ENCODE peak calls at places on chromosome 7, in four cellular contexts. T is CD4-positive, CD25-positive, alpha-beta regulatory T cell; Q is esophagus squamous epithelium; N is neural progenitor cell. K is an unnamed sample.

GRCh38 chr7:16144361-16144760 is 277.0 kb downstream of the CRPPA start:
- DNase-seq in T (no peak), Q (no peak), N (no peak), K (no peak)

GRCh38 chr7:33868151-33868550 is 37.2 kb upstream of the BMPER start:
- DNase-seq in T (no peak), Q (no peak), N (no peak), K (no peak)

GRCh38 chr7:13037216-13037615 is 349.8 kb downstream of the ARL4A start:
- DNase-seq in T (no peak), Q (no peak), N (no peak), K (no peak)

GRCh38 chr7:128908750-128909385 is 1.6 kb downstream of the KCP start:
- DNase-seq in T (no peak), Q (no peak), N (peak), K (no peak)

GRCh38 chr7:6646380-6646950 is 9.3 kb downstream of the ZNF316 start:
- DNase-seq in T (no peak), Q (no peak), N (no peak), K (no peak)

GRCh38 chr7:83410989-83411591 is 237.8 kb downstream of the SEMA3E start:
- DNase-seq in T (peak), Q (no peak), N (peak), K (peak)

GRCh38 chr7:5692112-5692844 is 89.2 kb downstream of the RNF216 start:
- DNase-seq in T (no peak), Q (no peak), N (no peak), K (no peak)

GRCh38 chr7:116552616-116553015 is 27.8 kb downstream of the CAV1 start:
- DNase-seq in T (no peak), Q (no peak), N (no peak), K (no peak)

GRCh38 chr7:41964849-41965745 is 262.2 kb upstream of the INHBA start:
- DNase-seq in T (no peak), Q (no peak), N (no peak), K (no peak)

GRCh38 chr7:107332488-107333269 is 137.2 kb upstream of the GPR22 start:
- DNase-seq in T (peak), Q (no peak), N (no peak), K (no peak)
- H3K27ac ChIP-seq in T (no peak), Q (no peak), N (no peak), K (no peak)

GRCh38 chr7:504221-505081 is 15.2 kb downstream of the PDGFA start:
- DNase-seq in T (no peak), Q (no peak), N (no peak), K (no peak)
- H3K27ac ChIP-seq in T (no peak), Q (peak), N (no peak), K (peak)

GRCh38 chr7:30894866-30895408 is 16.7 kb upstream of the AQP1 start:
- DNase-seq in T (no peak), Q (no peak), N (peak), K (no peak)

GRCh38 chr7:30897770-30898169 is 13.9 kb upstream of the AQP1 start:
- DNase-seq in T (no peak), Q (no peak), N (no peak), K (no peak)

GRCh38 chr7:30894009-30894408 is 17.6 kb upstream of the AQP1 start:
- DNase-seq in T (no peak), Q (no peak), N (no peak), K (no peak)

GRCh38 chr7:30896783-30897617 is 14.7 kb upstream of the AQP1 start:
- DNase-seq in T (no peak), Q (no peak), N (no peak), K (no peak)

GRCh38 chr7:30896041-30896440 is 15.6 kb upstream of the AQP1 start:
- DNase-seq in T (no peak), Q (no peak), N (no peak), K (no peak)
- H3K27ac ChIP-seq in T (no peak), Q (no peak), N (no peak), K (no peak)

GRCh38 chr7:97024209-97025129 is at the start of gene DLX5:
- DNase-seq in T (no peak), Q (no peak), N (peak), K (no peak)
- H3K27ac ChIP-seq in T (no peak), Q (peak), N (no peak), K (no peak)